ENCODE peak calls at places on chromosomes 11 and 22, in eight cellular contexts. W is COR-L47, A is iris pigment epithelial cell, R is adipocyte, X is esophagus squamous epithelium, K is substantia nigra, S is PC-3, U is ELF-1. M is an unnamed sample.

GRCh38 chr22:41152902-41153301 is 52.2 kb upstream of the L3MBTL2 start:
- DNase-seq in X (no peak), U (no peak), A (peak; percentile 10), K (no peak), W (no peak), S (no peak), R (no peak), M (no peak)

GRCh38 chr11:86292912-86293606 is 9.0 kb upstream of the HIKESHI start:
- DNase-seq in A (no peak), X (no peak), W (no peak), S (no peak), K (no peak), R (no peak), U (no peak), M (no peak)

GRCh38 chr11:12397953-12398352 is 20.6 kb downstream of the PARVA start:
- DNase-seq in K (no peak), X (no peak), A (peak; percentile 90), W (no peak), S (peak; percentile 28), R (peak; percentile 93), U (peak; percentile 82), M (no peak)

GRCh38 chr11:108975641-108976071 is 310.8 kb downstream of the DDX10 start:
- DNase-seq in K (no peak), W (no peak), X (no peak), U (no peak), A (no peak), R (no peak), S (no peak), M (no peak)

GRCh38 chr22:17838180-17838865 is 64.1 kb upstream of the BID start:
- DNase-seq in S (no peak), X (no peak), R (no peak), U (no peak), W (no peak), K (no peak), A (no peak), M (no peak)

GRCh38 chr22:33726294-33726711 is 194.0 kb downstream of the LARGE1 start:
- DNase-seq in S (peak; percentile 26), U (no peak), W (no peak), K (no peak), R (peak; percentile 64), A (no peak), X (no peak), M (no peak)

GRCh38 chr11:8789864-8790263 is 107.3 kb downstream of the RPL27A start:
- DNase-seq in W (no peak), S (no peak), A (no peak), X (no peak), K (no peak), R (no peak), U (no peak), M (no peak)

GRCh38 chr11:65501530-65502273 is 2.9 kb downstream of the MALAT1 start:
- DNase-seq in A (peak; percentile 44), U (no peak), S (no peak), R (peak; percentile 54), W (no peak), K (no peak), X (no peak), M (no peak)

GRCh38 chr22:30649430-30650007 is 13.9 kb downstream of the SLC35E4 start:
- DNase-seq in U (no peak), K (no peak), X (peak; percentile 30), A (peak; percentile 77), R (peak; percentile 66), W (no peak), S (peak; percentile 90), M (no peak)

GRCh38 chr22:38081941-38082828 is 1.8 kb downstream of the SLC16A8 start:
- DNase-seq in S (no peak), W (no peak), A (no peak), R (no peak), X (no peak), U (peak; percentile 56), K (no peak), M (no peak)

GRCh38 chr11:120441592-120441991 is 70.0 kb upstream of the GRIK4 start:
- DNase-seq in S (no peak), U (no peak), K (no peak), X (no peak), R (no peak), W (no peak), A (no peak), M (no peak)

GRCh38 chr11:20399498-20399897 is 12.0 kb downstream of the PRMT3 start:
- DNase-seq in S (no peak), K (no peak), X (no peak), W (no peak), A (no peak), U (no peak), R (no peak), M (no peak)

GRCh38 chr11:57150454-57150917 is 31.3 kb upstream of the LRRC55 start:
- DNase-seq in A (peak; percentile 51), R (no peak), W (no peak), K (no peak), U (no peak), X (no peak), S (no peak), M (no peak)

GRCh38 chr11:47980093-47980906 is at the start of gene PTPRJ:
- DNase-seq in R (peak; percentile 77), X (no peak), A (peak; percentile 57), W (peak; percentile 44), S (peak; percentile 49), U (peak; percentile 42), K (peak; percentile 67), M (no peak)

GRCh38 chr11:13046626-13047570 is 37.8 kb downstream of the RASSF10 start:
- DNase-seq in U (no peak), R (no peak), K (no peak), X (no peak), W (no peak), A (no peak), S (no peak), M (no peak)

GRCh38 chr11:1323779-1324178 is 14.3 kb upstream of the TOLLIP start:
- DNase-seq in S (no peak), K (no peak), X (no peak), A (no peak), U (no peak), R (no peak), W (no peak), M (no peak)

GRCh38 chr11:14645985-14646900 is 2.6 kb downstream of the PDE3B start:
- DNase-seq in R (no peak), U (no peak), S (no peak), W (no peak), X (no peak), A (no peak), K (no peak), M (no peak)

GRCh38 chr22:19872779-19873137 is 18.1 kb upstream of the GNB1L start:
- DNase-seq in A (no peak), R (no peak), U (peak; percentile 4), K (no peak), W (peak; percentile 11), S (no peak), X (no peak), M (no peak)

GRCh38 chr22:43110927-43111623 is 525 bp downstream of the BIK start:
- DNase-seq in A (no peak), U (peak; percentile 49), X (no peak), W (no peak), K (no peak), R (peak; percentile 21), S (peak; percentile 35), M (no peak)

GRCh38 chr11:69644071-69644961 is 3.4 kb downstream of the CCND1 start:
- DNase-seq in K (no peak), W (peak; percentile 48), X (no peak), U (peak; percentile 46), S (peak; percentile 75), A (peak; percentile 96), R (peak; percentile 97), M (no peak)

GRCh38 chr11:96161271-96162089 is 181.5 kb downstream of the MAML2 start:
- DNase-seq in U (no peak), X (no peak), S (peak; percentile 58), R (peak; percentile 39), W (no peak), K (no peak), A (peak; percentile 66), M (no peak)

GRCh38 chr11:100672483-100673038 is 14.5 kb upstream of the ARHGAP42 start:
- DNase-seq in S (no peak), W (no peak), A (no peak), K (no peak), U (no peak), R (no peak), X (no peak), M (no peak)

GRCh38 chr22:37616205-37617083 is 7.8 kb downstream of the GGA1 start:
- DNase-seq in S (no peak), A (no peak), K (no peak), U (no peak), R (no peak), W (no peak), X (no peak), M (no peak)

GRCh38 chr11:110759972-110760381 is 47.7 kb upstream of the ARHGAP20 start:
- DNase-seq in U (no peak), W (no peak), K (no peak), R (peak; percentile 87), S (no peak), X (no peak), A (peak; percentile 90), M (no peak)

GRCh38 chr11:19723572-19724342 is 11.1 kb downstream of the NAV2 start:
- DNase-seq in K (no peak), R (peak; percentile 53), W (no peak), X (no peak), A (peak; percentile 72), S (peak; percentile 84), U (peak; percentile 27), M (peak; percentile 44)

GRCh38 chr22:19892249-19892879 is 37.7 kb upstream of the GNB1L start:
- DNase-seq in A (peak; percentile 58), X (no peak), S (no peak), U (peak; percentile 80), K (no peak), R (no peak), W (peak; percentile 84), M (no peak)

GRCh38 chr11:62694455-62695167 is 5.3 kb upstream of the LRRN4CL start:
- DNase-seq in K (peak; percentile 73), A (peak; percentile 79), U (peak; percentile 84), S (peak; percentile 80), W (peak; percentile 43), R (peak; percentile 92), X (no peak), M (peak; percentile 54)

GRCh38 chr11:117998201-117998579 is 12.0 kb downstream of the IL10RA start:
- DNase-seq in K (no peak), A (no peak), X (no peak), U (no peak), S (no peak), W (no peak), R (no peak), M (no peak)

GRCh38 chr11:117203069-117203407 is 3.9 kb downstream of the TAGLN start:
- DNase-seq in A (no peak), X (no peak), U (no peak), K (no peak), R (no peak), W (no peak), S (no peak), M (no peak)

M was measured in thoracic aorta.